ENCODE peak calls at places on chromosome 20, in nine cellular contexts. One of them, this sample, is unnamed.
A peak's percentile ranks its signal among the peaks of the same experiment; 100 is the strongest.

GRCh38 chr20:10469599-10469998 is 34.5 kb downstream of the SLX4IP start:
- DNase-seq in kidney epithelial cell: peak; percentile 34
- DNase-seq in vagina: no peak
- DNase-seq in endothelial cell: peak; percentile 16
- DNase-seq in AG04450: peak; percentile 63
- DNase-seq in left ventricle myocardium inferior: no peak
- DNase-seq in MM.1S: peak; percentile 51
- DNase-seq in cardiac fibroblast: peak; percentile 94
- DNase-seq in neural progenitor cell: peak; percentile 78
- DNase-seq in this sample: no peak

GRCh38 chr20:57451759-57452661 is 60.8 kb downstream of the RBM38 start:
- DNase-seq in kidney epithelial cell: no peak
- DNase-seq in vagina: no peak
- DNase-seq in endothelial cell: no peak
- DNase-seq in AG04450: no peak
- DNase-seq in left ventricle myocardium inferior: no peak
- DNase-seq in MM.1S: no peak
- DNase-seq in cardiac fibroblast: no peak
- DNase-seq in neural progenitor cell: no peak
- DNase-seq in this sample: peak; percentile 60

GRCh38 chr20:17403496-17403895 is 127.7 kb downstream of the BFSP1 start:
- DNase-seq in kidney epithelial cell: peak; percentile 28
- DNase-seq in vagina: no peak
- DNase-seq in endothelial cell: no peak
- DNase-seq in AG04450: no peak
- DNase-seq in left ventricle myocardium inferior: no peak
- DNase-seq in MM.1S: no peak
- DNase-seq in cardiac fibroblast: no peak
- DNase-seq in neural progenitor cell: no peak
- DNase-seq in this sample: no peak

GRCh38 chr20:41357424-41358163 is 9.0 kb downstream of the EMILIN3 start:
- DNase-seq in kidney epithelial cell: no peak
- DNase-seq in vagina: no peak
- DNase-seq in endothelial cell: no peak
- DNase-seq in AG04450: no peak
- DNase-seq in left ventricle myocardium inferior: no peak
- DNase-seq in MM.1S: no peak
- DNase-seq in cardiac fibroblast: no peak
- DNase-seq in neural progenitor cell: no peak
- DNase-seq in this sample: no peak

GRCh38 chr20:23125625-23126191 is 39.6 kb upstream of the CD93 start:
- DNase-seq in kidney epithelial cell: no peak
- DNase-seq in vagina: no peak
- DNase-seq in endothelial cell: no peak
- DNase-seq in AG04450: peak; percentile 29
- DNase-seq in left ventricle myocardium inferior: peak; percentile 46
- DNase-seq in MM.1S: no peak
- DNase-seq in cardiac fibroblast: peak; percentile 69
- DNase-seq in neural progenitor cell: no peak
- DNase-seq in this sample: no peak

GRCh38 chr20:33791959-33792597 is 19.1 kb upstream of the CHMP4B start:
- DNase-seq in kidney epithelial cell: no peak
- DNase-seq in vagina: no peak
- DNase-seq in endothelial cell: peak; percentile 67
- DNase-seq in AG04450: no peak
- DNase-seq in left ventricle myocardium inferior: no peak
- DNase-seq in MM.1S: no peak
- DNase-seq in cardiac fibroblast: peak; percentile 57
- DNase-seq in neural progenitor cell: peak; percentile 62
- DNase-seq in this sample: peak; percentile 75

GRCh38 chr20:21705466-21706344 is at the start of gene PAX1:
- DNase-seq in kidney epithelial cell: no peak
- DNase-seq in vagina: peak; percentile 37
- DNase-seq in endothelial cell: peak; percentile 56
- DNase-seq in AG04450: no peak
- DNase-seq in left ventricle myocardium inferior: no peak
- DNase-seq in MM.1S: peak; percentile 25
- DNase-seq in cardiac fibroblast: no peak
- DNase-seq in neural progenitor cell: peak; percentile 83
- DNase-seq in this sample: no peak

GRCh38 chr20:41168281-41169183 is 31.2 kb downstream of the PLCG1 start:
- DNase-seq in kidney epithelial cell: no peak
- DNase-seq in vagina: no peak
- DNase-seq in endothelial cell: no peak
- DNase-seq in AG04450: no peak
- DNase-seq in left ventricle myocardium inferior: no peak
- DNase-seq in MM.1S: no peak
- DNase-seq in cardiac fibroblast: no peak
- DNase-seq in neural progenitor cell: no peak
- DNase-seq in this sample: no peak

GRCh38 chr20:11912013-11912663 is 5.6 kb upstream of the BTBD3 start:
- DNase-seq in kidney epithelial cell: no peak
- DNase-seq in vagina: no peak
- DNase-seq in endothelial cell: peak; percentile 8
- DNase-seq in AG04450: no peak
- DNase-seq in left ventricle myocardium inferior: no peak
- DNase-seq in MM.1S: peak; percentile 50
- DNase-seq in cardiac fibroblast: peak; percentile 37
- DNase-seq in neural progenitor cell: peak; percentile 21
- DNase-seq in this sample: peak; percentile 6

GRCh38 chr20:11918280-11918952 is 723 bp downstream of the BTBD3 start:
- DNase-seq in kidney epithelial cell: no peak
- DNase-seq in vagina: no peak
- DNase-seq in endothelial cell: no peak
- DNase-seq in AG04450: no peak
- DNase-seq in left ventricle myocardium inferior: no peak
- DNase-seq in MM.1S: no peak
- DNase-seq in cardiac fibroblast: peak; percentile 30
- DNase-seq in neural progenitor cell: no peak
- DNase-seq in this sample: no peak

GRCh38 chr20:11917663-11918062 is at the start of gene BTBD3:
- DNase-seq in kidney epithelial cell: no peak
- DNase-seq in vagina: no peak
- DNase-seq in endothelial cell: no peak
- DNase-seq in AG04450: peak; percentile 29
- DNase-seq in left ventricle myocardium inferior: peak; percentile 66
- DNase-seq in MM.1S: peak; percentile 93
- DNase-seq in cardiac fibroblast: peak; percentile 81
- DNase-seq in neural progenitor cell: peak; percentile 16
- DNase-seq in this sample: peak; percentile 6

GRCh38 chr20:11907621-11908020 is 10.1 kb upstream of the BTBD3 start:
- DNase-seq in kidney epithelial cell: no peak
- DNase-seq in vagina: no peak
- DNase-seq in endothelial cell: no peak
- DNase-seq in AG04450: no peak
- DNase-seq in left ventricle myocardium inferior: no peak
- DNase-seq in MM.1S: no peak
- DNase-seq in cardiac fibroblast: no peak
- DNase-seq in neural progenitor cell: no peak
- DNase-seq in this sample: no peak

DNA sequence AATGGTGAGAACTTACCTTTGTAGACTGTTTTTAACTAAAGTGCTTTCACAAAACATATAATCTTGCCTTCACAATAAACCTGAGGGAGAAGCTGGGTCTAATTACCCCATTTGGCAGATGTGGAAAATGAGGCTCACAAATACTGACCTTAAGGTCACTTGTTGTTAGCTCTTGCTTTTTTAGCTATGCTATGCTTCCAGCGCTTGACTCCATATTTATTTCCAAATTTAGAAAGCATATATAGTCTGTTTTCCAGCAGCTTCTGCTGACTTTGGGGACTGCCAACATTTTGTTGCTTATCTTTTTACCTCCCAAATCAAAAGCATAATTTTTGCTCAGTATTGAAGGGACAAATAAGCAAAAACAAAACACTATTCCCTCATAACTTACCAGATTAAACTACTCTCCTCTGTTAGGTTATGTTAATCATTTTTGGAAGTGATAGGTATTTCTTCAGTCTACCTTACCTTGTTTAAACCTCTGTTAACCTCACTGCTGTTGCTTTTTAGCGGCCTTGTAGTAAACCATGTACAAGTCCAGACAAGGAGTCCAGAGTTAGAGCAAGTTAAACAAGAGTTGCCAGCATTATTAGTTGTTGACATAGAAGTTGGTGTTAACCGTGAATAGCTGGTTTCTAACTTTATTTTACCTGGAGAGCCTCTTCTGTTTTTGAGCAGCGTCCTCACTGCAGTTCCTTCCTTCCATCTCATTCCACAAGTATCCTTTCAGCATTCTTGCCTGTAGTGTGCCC is 4.9 kb upstream of the BTBD3 start:
- DNase-seq in kidney epithelial cell: no peak
- DNase-seq in vagina: no peak
- DNase-seq in endothelial cell: no peak
- DNase-seq in AG04450: no peak
- DNase-seq in left ventricle myocardium inferior: no peak
- DNase-seq in MM.1S: no peak
- DNase-seq in cardiac fibroblast: no peak
- DNase-seq in neural progenitor cell: no peak
- DNase-seq in this sample: no peak
- TF ChIP-seq CTCF in kidney epithelial cell: no peak
- TF ChIP-seq CTCF in vagina: no peak
- TF ChIP-seq CTCF in endothelial cell: no peak
- TF ChIP-seq CTCF in AG04450: no peak
- TF ChIP-seq CTCF in left ventricle myocardium inferior: no peak
- TF ChIP-seq CTCF in MM.1S: no peak
- TF ChIP-seq CTCF in cardiac fibroblast: no peak
- TF ChIP-seq CTCF in neural progenitor cell: no peak
- TF ChIP-seq CTCF in this sample: no peak

GRCh38 chr20:62219101-62219991 is 732 bp downstream of the HRH3 start:
- DNase-seq in kidney epithelial cell: no peak
- DNase-seq in vagina: no peak
- DNase-seq in endothelial cell: no peak
- DNase-seq in AG04450: no peak
- DNase-seq in left ventricle myocardium inferior: no peak
- DNase-seq in MM.1S: no peak
- DNase-seq in cardiac fibroblast: no peak
- DNase-seq in neural progenitor cell: peak; percentile 82
- DNase-seq in this sample: no peak
- TF ChIP-seq CTCF in kidney epithelial cell: no peak
- TF ChIP-seq CTCF in vagina: no peak
- TF ChIP-seq CTCF in endothelial cell: no peak
- TF ChIP-seq CTCF in AG04450: no peak
- TF ChIP-seq CTCF in left ventricle myocardium inferior: no peak
- TF ChIP-seq CTCF in MM.1S: no peak
- TF ChIP-seq CTCF in cardiac fibroblast: no peak
- TF ChIP-seq CTCF in neural progenitor cell: no peak
- TF ChIP-seq CTCF in this sample: no peak

GRCh38 chr20:38965264-38965663 is 3.1 kb downstream of the DHX35 start:
- DNase-seq in kidney epithelial cell: no peak
- DNase-seq in vagina: no peak
- DNase-seq in endothelial cell: no peak
- DNase-seq in AG04450: no peak
- DNase-seq in left ventricle myocardium inferior: no peak
- DNase-seq in MM.1S: no peak
- DNase-seq in cardiac fibroblast: no peak
- DNase-seq in neural progenitor cell: no peak
- DNase-seq in this sample: no peak

GRCh38 chr20:38962044-38962897 is at the start of gene DHX35:
- DNase-seq in kidney epithelial cell: peak; percentile 75
- DNase-seq in vagina: peak; percentile 96
- DNase-seq in endothelial cell: peak; percentile 98
- DNase-seq in AG04450: peak; percentile 83
- DNase-seq in left ventricle myocardium inferior: peak; percentile 99
- DNase-seq in MM.1S: peak; percentile 98
- DNase-seq in cardiac fibroblast: peak; percentile 98
- DNase-seq in neural progenitor cell: peak; percentile 99
- DNase-seq in this sample: peak; percentile 100

GRCh38 chr20:38963745-38964144 is 1.6 kb downstream of the DHX35 start:
- DNase-seq in kidney epithelial cell: no peak
- DNase-seq in vagina: no peak
- DNase-seq in endothelial cell: no peak
- DNase-seq in AG04450: no peak
- DNase-seq in left ventricle myocardium inferior: no peak
- DNase-seq in MM.1S: no peak
- DNase-seq in cardiac fibroblast: no peak
- DNase-seq in neural progenitor cell: no peak
- DNase-seq in this sample: no peak

GRCh38 chr20:38961530-38962043 is 557 bp upstream of the DHX35 start:
- DNase-seq in kidney epithelial cell: no peak
- DNase-seq in vagina: no peak
- DNase-seq in endothelial cell: no peak
- DNase-seq in AG04450: no peak
- DNase-seq in left ventricle myocardium inferior: no peak
- DNase-seq in MM.1S: peak; percentile 10
- DNase-seq in cardiac fibroblast: no peak
- DNase-seq in neural progenitor cell: peak; percentile 15
- DNase-seq in this sample: no peak

GRCh38 chr20:38962898-38963484 is 847 bp downstream of the DHX35 start:
- DNase-seq in kidney epithelial cell: no peak
- DNase-seq in vagina: no peak
- DNase-seq in endothelial cell: no peak
- DNase-seq in AG04450: no peak
- DNase-seq in left ventricle myocardium inferior: no peak
- DNase-seq in MM.1S: no peak
- DNase-seq in cardiac fibroblast: no peak
- DNase-seq in neural progenitor cell: no peak
- DNase-seq in this sample: no peak
- TF ChIP-seq CTCF in kidney epithelial cell: no peak
- TF ChIP-seq CTCF in vagina: no peak
- TF ChIP-seq CTCF in endothelial cell: no peak
- TF ChIP-seq CTCF in AG04450: no peak
- TF ChIP-seq CTCF in left ventricle myocardium inferior: no peak
- TF ChIP-seq CTCF in MM.1S: no peak
- TF ChIP-seq CTCF in cardiac fibroblast: no peak
- TF ChIP-seq CTCF in neural progenitor cell: no peak
- TF ChIP-seq CTCF in this sample: no peak

GRCh38 chr20:50120935-50121693 is 8.2 kb upstream of the UBE2V1 start:
- DNase-seq in kidney epithelial cell: no peak
- DNase-seq in vagina: no peak
- DNase-seq in endothelial cell: peak; percentile 53
- DNase-seq in AG04450: peak; percentile 36
- DNase-seq in left ventricle myocardium inferior: peak; percentile 48
- DNase-seq in MM.1S: peak; percentile 70
- DNase-seq in cardiac fibroblast: peak; percentile 80
- DNase-seq in neural progenitor cell: peak; percentile 70
- DNase-seq in this sample: no peak

GRCh38 chr20:50124496-50124895 is 11.5 kb upstream of the UBE2V1 start:
- DNase-seq in kidney epithelial cell: no peak
- DNase-seq in vagina: no peak
- DNase-seq in endothelial cell: no peak
- DNase-seq in AG04450: no peak
- DNase-seq in left ventricle myocardium inferior: no peak
- DNase-seq in MM.1S: no peak
- DNase-seq in cardiac fibroblast: no peak
- DNase-seq in neural progenitor cell: no peak
- DNase-seq in this sample: no peak

GRCh38 chr20:50122763-50123162 is 9.8 kb upstream of the UBE2V1 start:
- DNase-seq in kidney epithelial cell: no peak
- DNase-seq in vagina: no peak
- DNase-seq in endothelial cell: no peak
- DNase-seq in AG04450: no peak
- DNase-seq in left ventricle myocardium inferior: no peak
- DNase-seq in MM.1S: no peak
- DNase-seq in cardiac fibroblast: no peak
- DNase-seq in neural progenitor cell: no peak
- DNase-seq in this sample: no peak

GRCh38 chr20:50123418-50123817 is 10.5 kb upstream of the UBE2V1 start:
- DNase-seq in kidney epithelial cell: no peak
- DNase-seq in vagina: no peak
- DNase-seq in endothelial cell: no peak
- DNase-seq in AG04450: no peak
- DNase-seq in left ventricle myocardium inferior: no peak
- DNase-seq in MM.1S: no peak
- DNase-seq in cardiac fibroblast: no peak
- DNase-seq in neural progenitor cell: no peak
- DNase-seq in this sample: no peak

DNA sequence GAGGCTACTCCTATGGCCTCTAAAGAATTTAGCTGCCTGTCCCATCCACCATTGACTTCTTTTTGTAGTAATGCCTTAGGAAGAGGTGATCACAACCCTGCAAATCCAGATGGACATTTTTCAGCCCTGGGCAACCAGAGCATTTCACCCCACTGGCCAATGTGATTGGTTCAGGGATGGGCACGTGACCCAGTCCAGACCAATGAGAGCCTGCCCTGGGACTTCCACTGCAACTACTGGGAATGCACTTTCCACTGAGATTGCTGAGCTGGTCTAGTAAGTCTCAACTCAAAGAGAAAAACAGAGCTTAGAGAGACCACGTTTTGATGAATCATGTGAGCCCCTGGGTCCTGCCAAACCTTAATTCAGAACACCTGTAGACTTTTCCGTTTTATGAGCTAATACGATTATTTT is 8.9 kb upstream of the UBE2V1 start:
- DNase-seq in kidney epithelial cell: no peak
- DNase-seq in vagina: no peak
- DNase-seq in endothelial cell: no peak
- DNase-seq in AG04450: no peak
- DNase-seq in left ventricle myocardium inferior: no peak
- DNase-seq in MM.1S: no peak
- DNase-seq in cardiac fibroblast: no peak
- DNase-seq in neural progenitor cell: no peak
- DNase-seq in this sample: no peak
- TF ChIP-seq CTCF in kidney epithelial cell: no peak
- TF ChIP-seq CTCF in vagina: no peak
- TF ChIP-seq CTCF in endothelial cell: no peak
- TF ChIP-seq CTCF in AG04450: no peak
- TF ChIP-seq CTCF in left ventricle myocardium inferior: no peak
- TF ChIP-seq CTCF in MM.1S: no peak
- TF ChIP-seq CTCF in cardiac fibroblast: no peak
- TF ChIP-seq CTCF in neural progenitor cell: no peak
- TF ChIP-seq CTCF in this sample: no peak